ENCODE peak calls at places on chromosomes 11 and 22, in four cellular contexts. E, U, L and B are unnamed samples.

GRCh38 chr11:112797653-112798293 is 163.4 kb upstream of the NCAM1 start:
- DNase-seq in E (peak), U (no peak), L (peak), B (peak)

GRCh38 chr11:18046116-18046777 is at the start of gene TPH1:
- DNase-seq in E (peak), U (no peak), L (peak), B (peak)

GRCh38 chr11:62857541-62857982 is 18.2 kb upstream of the WDR74 start:
- DNase-seq in E (no peak), U (no peak), L (no peak), B (no peak)

GRCh38 chr11:70678931-70679900 is 280.9 kb downstream of the CTTN start:
- DNase-seq in E (no peak), U (no peak), L (no peak), B (no peak)

GRCh38 chr22:49321477-49322055 is 506.1 kb downstream of the BRD1 start:
- DNase-seq in E (no peak), U (no peak), L (no peak), B (no peak)

GRCh38 chr11:8019671-8020597 is 32.8 kb downstream of the EIF3F start:
- DNase-seq in E (peak), U (no peak), L (no peak), B (no peak)

GRCh38 chr11:57406337-57406904 is 16.0 kb upstream of the PRG2 start:
- DNase-seq in E (no peak), U (no peak), L (no peak), B (no peak)

GRCh38 chr11:116970485-116971292 is 127.5 kb downstream of the SIK3 start:
- DNase-seq in E (no peak), U (no peak), L (no peak), B (no peak)

GRCh38 chr11:36565033-36565610 is 2.7 kb upstream of the RAG1 start:
- DNase-seq in E (no peak), U (no peak), L (no peak), B (no peak)

GRCh38 chr11:105022527-105022926 is 441 bp downstream of the CASP5 start:
- DNase-seq in E (no peak), U (no peak), L (no peak), B (no peak)

GRCh38 chr11:70772950-70773349 is 374.6 kb downstream of the CTTN start:
- DNase-seq in E (no peak), U (no peak), L (no peak), B (no peak)

GRCh38 chr22:42217019-42217751 is 53.3 kb downstream of the TCF20 start:
- DNase-seq in E (peak), U (no peak), L (no peak), B (no peak)

GRCh38 chr11:14908214-14908880 is 16.3 kb upstream of the CYP2R1 start:
- DNase-seq in E (peak), U (no peak), L (no peak), B (no peak)

GRCh38 chr11:116353517-116353916 is 419.3 kb downstream of the BUD13 start:
- DNase-seq in E (peak), U (no peak), L (peak), B (no peak)

GRCh38 chr11:125313271-125314222 is 149.0 kb downstream of the PKNOX2 start:
- DNase-seq in E (no peak), U (no peak), L (no peak), B (no peak)

GRCh38 chr22:47446331-47446730 is 683.9 kb downstream of the TBC1D22A start:
- DNase-seq in E (no peak), U (no peak), L (no peak), B (no peak)

GRCh38 chr11:2099523-2100316 is 39.5 kb downstream of the IGF2 start:
- DNase-seq in E (no peak), U (no peak), L (peak), B (no peak)

GRCh38 chr11:73139476-73140198 is 2.5 kb downstream of the FCHSD2 start:
- DNase-seq in E (no peak), U (no peak), L (no peak), B (no peak)

GRCh38 chr11:61254403-61255025 is 13.5 kb downstream of the PGA5 start:
- DNase-seq in E (peak), U (peak), L (peak), B (peak)

GRCh38 chr11:45852018-45852711 is 4.9 kb downstream of the CRY2 start:
- DNase-seq in E (no peak), U (no peak), L (no peak), B (peak)

GRCh38 chr11:1728931-1729691 is 21.3 kb downstream of the IFITM10 start:
- DNase-seq in E (no peak), U (no peak), L (no peak), B (no peak)

GRCh38 chr11:13721760-13722159 is 53.3 kb downstream of the FAR1 start:
- DNase-seq in E (no peak), U (no peak), L (no peak), B (no peak)

GRCh38 chr11:82732734-82733443 is 775 bp downstream of the FAM181B start:
- DNase-seq in E (peak), U (no peak), L (peak), B (peak)

GRCh38 chr22:44023404-44024287 is 456 bp upstream of the PARVB start:
- DNase-seq in E (peak), U (no peak), L (peak), B (peak)

GRCh38 chr11:125886997-125887372 is 483 bp upstream of the HYLS1 start:
- DNase-seq in E (no peak), U (no peak), L (no peak), B (peak)

GRCh38 chr11:942853-943252 is 17.2 kb downstream of the AP2A2 start:
- DNase-seq in E (no peak), U (no peak), L (no peak), B (no peak)

GRCh38 chr11:114209904-114210303 is 86.3 kb upstream of the NNMT start:
- DNase-seq in E (peak), U (no peak), L (peak), B (no peak)

GRCh38 chr22:42282943-42283287 is 12.5 kb upstream of the TCF20 start:
- DNase-seq in E (no peak), U (no peak), L (no peak), B (no peak)

GRCh38 chr11:131867457-131868257 is 497.2 kb downstream of the NTM start:
- DNase-seq in E (peak), U (peak), L (peak), B (peak)
- TF ChIP-seq CTCF in E (peak), U (peak), L (no peak), B (peak)

GRCh38 chr22:23913661-23914353 is 19.6 kb downstream of the MIF start:
- DNase-seq in E (peak), U (peak), L (peak), B (peak)
- TF ChIP-seq CTCF in E (no peak), U (no peak), L (no peak), B (no peak)

GRCh38 chr11:9136731-9137130 is 45.3 kb upstream of the SCUBE2 start:
- DNase-seq in E (no peak), U (no peak), L (no peak), B (no peak)

GRCh38 chr11:9137293-9138132 is 46.1 kb upstream of the SCUBE2 start:
- DNase-seq in E (peak), U (peak), L (peak), B (peak)

GRCh38 chr11:9138612-9139579 is 47.5 kb upstream of the SCUBE2 start:
- DNase-seq in E (peak), U (peak), L (peak), B (no peak)

GRCh38 chr11:9139628-9140357 is 48.4 kb upstream of the SCUBE2 start:
- DNase-seq in E (no peak), U (no peak), L (no peak), B (no peak)

GRCh38 chr11:9138133-9138453 is 46.7 kb upstream of the SCUBE2 start:
- DNase-seq in E (no peak), U (no peak), L (no peak), B (no peak)
- TF ChIP-seq CTCF in E (no peak), U (no peak), L (no peak), B (no peak)

GRCh38 chr11:118003456-118003855 is 17.3 kb downstream of the IL10RA start:
- DNase-seq in E (no peak), U (no peak), L (no peak), B (no peak)

GRCh38 chr11:118004543-118005223 is 18.5 kb downstream of the IL10RA start:
- DNase-seq in E (no peak), U (no peak), L (no peak), B (no peak)

GRCh38 chr11:118007040-118007439 is 20.8 kb downstream of the IL10RA start:
- DNase-seq in E (no peak), U (no peak), L (no peak), B (no peak)

GRCh38 chr11:118006153-118006534 is 19.9 kb downstream of the IL10RA start:
- DNase-seq in E (no peak), U (no peak), L (no peak), B (no peak)

GRCh38 chr11:118005224-118006152 is 19.3 kb downstream of the IL10RA start:
- DNase-seq in E (no peak), U (no peak), L (no peak), B (no peak)
- TF ChIP-seq CTCF in E (no peak), U (no peak), L (no peak), B (no peak)